ENCODE peak calls at places on chromosomes 2 and 18, in seven cellular contexts. One of them, this sample, is unnamed.

GRCh38 chr2:235002198-235003095 is 50.6 kb downstream of the SH3BP4 start:
- DNase-seq in H1: no peak
- DNase-seq in mesenchymal stem cell: no peak
- DNase-seq in H9: no peak
- DNase-seq in IMR-90: peak; percentile 58
- DNase-seq in neuronal stem cell: no peak
- DNase-seq in trophoblast cell: peak; percentile 38
- DNase-seq in this sample: peak; percentile 65

GRCh38 chr18:54742120-54742519 is 86.2 kb upstream of the RAB27B start:
- DNase-seq in H1: no peak
- DNase-seq in mesenchymal stem cell: no peak
- DNase-seq in H9: no peak
- DNase-seq in IMR-90: no peak
- DNase-seq in neuronal stem cell: no peak
- DNase-seq in trophoblast cell: no peak
- DNase-seq in this sample: no peak

GRCh38 chr2:69625078-69625788 is 18.3 kb downstream of the AAK1 start:
- DNase-seq in H1: no peak
- DNase-seq in mesenchymal stem cell: peak; percentile 52
- DNase-seq in H9: no peak
- DNase-seq in IMR-90: peak; percentile 45
- DNase-seq in neuronal stem cell: no peak
- DNase-seq in trophoblast cell: peak; percentile 51
- DNase-seq in this sample: no peak

GRCh38 chr2:118852605-118853128 is 5.2 kb upstream of the EN1 start:
- DNase-seq in H1: peak; percentile 62
- DNase-seq in mesenchymal stem cell: no peak
- DNase-seq in H9: peak; percentile 42
- DNase-seq in IMR-90: no peak
- DNase-seq in neuronal stem cell: peak; percentile 33
- DNase-seq in trophoblast cell: no peak
- DNase-seq in this sample: peak; percentile 35

GRCh38 chr2:241454837-241455485 is 53.4 kb downstream of the STK25 start:
- DNase-seq in H1: no peak
- DNase-seq in mesenchymal stem cell: peak; percentile 2
- DNase-seq in H9: no peak
- DNase-seq in IMR-90: no peak
- DNase-seq in neuronal stem cell: no peak
- DNase-seq in trophoblast cell: no peak
- DNase-seq in this sample: no peak

GRCh38 chr18:26453370-26454030 is 94.9 kb downstream of the KCTD1 start:
- DNase-seq in H1: no peak
- DNase-seq in mesenchymal stem cell: no peak
- DNase-seq in H9: no peak
- DNase-seq in IMR-90: no peak
- DNase-seq in neuronal stem cell: no peak
- DNase-seq in trophoblast cell: no peak
- DNase-seq in this sample: no peak

GRCh38 chr2:69836316-69836715 is 6.9 kb downstream of the GMCL1 start:
- DNase-seq in H1: no peak
- DNase-seq in mesenchymal stem cell: no peak
- DNase-seq in H9: no peak
- DNase-seq in IMR-90: no peak
- DNase-seq in neuronal stem cell: no peak
- DNase-seq in trophoblast cell: no peak
- DNase-seq in this sample: no peak

GRCh38 chr2:237471457-237472186 is 15.4 kb upstream of the MLPH start:
- DNase-seq in H1: peak; percentile 81
- DNase-seq in mesenchymal stem cell: peak; percentile 72
- DNase-seq in H9: peak; percentile 84
- DNase-seq in IMR-90: peak; percentile 68
- DNase-seq in neuronal stem cell: peak; percentile 24
- DNase-seq in trophoblast cell: peak; percentile 18
- DNase-seq in this sample: peak; percentile 84

GRCh38 chr2:42840760-42841159 is 48.4 kb upstream of the HAAO start:
- DNase-seq in H1: no peak
- DNase-seq in mesenchymal stem cell: no peak
- DNase-seq in H9: no peak
- DNase-seq in IMR-90: no peak
- DNase-seq in neuronal stem cell: no peak
- DNase-seq in trophoblast cell: no peak
- DNase-seq in this sample: no peak

GRCh38 chr18:56388571-56388970 is 249.8 kb downstream of the TXNL1 start:
- DNase-seq in H1: no peak
- DNase-seq in mesenchymal stem cell: no peak
- DNase-seq in H9: no peak
- DNase-seq in IMR-90: no peak
- DNase-seq in neuronal stem cell: no peak
- DNase-seq in trophoblast cell: no peak
- DNase-seq in this sample: no peak
- H3K79me1 ChIP-seq in H1: no peaks in the 10 kb centered on the region
- H3K79me1 ChIP-seq in mesenchymal stem cell: no peaks in the 10 kb centered on the region
- H3K79me1 ChIP-seq in H9: no peaks in the 10 kb centered on the region
- H3K79me1 ChIP-seq in IMR-90: no peaks in the 10 kb centered on the region
- H3K79me1 ChIP-seq in neuronal stem cell: no peaks in the 10 kb centered on the region
- H3K79me1 ChIP-seq in trophoblast cell: no peaks in the 10 kb centered on the region
- H3K79me1 ChIP-seq in this sample: no peaks in the 10 kb centered on the region

GRCh38 chr2:104164721-104165252 is 689.1 kb upstream of the POU3F3 start:
- DNase-seq in H1: no peak
- DNase-seq in mesenchymal stem cell: no peak
- DNase-seq in H9: peak; percentile 50
- DNase-seq in IMR-90: no peak
- DNase-seq in neuronal stem cell: no peak
- DNase-seq in trophoblast cell: no peak
- DNase-seq in this sample: no peak

GRCh38 chr2:104163611-104164157 is 690.2 kb upstream of the POU3F3 start:
- DNase-seq in H1: no peak
- DNase-seq in mesenchymal stem cell: no peak
- DNase-seq in H9: no peak
- DNase-seq in IMR-90: no peak
- DNase-seq in neuronal stem cell: no peak
- DNase-seq in trophoblast cell: no peak
- DNase-seq in this sample: no peak
- H2BK120ac ChIP-seq in H1: no peak overlapping the region
- H2BK120ac ChIP-seq in mesenchymal stem cell: no peak overlapping the region
- H2BK120ac ChIP-seq in H9: no peak overlapping the region
- H2BK120ac ChIP-seq in IMR-90: no peak overlapping the region
- H2BK120ac ChIP-seq in neuronal stem cell: no peak overlapping the region
- H2BK120ac ChIP-seq in trophoblast cell: no peak overlapping the region
- H2BK120ac ChIP-seq in this sample: no peak overlapping the region

GRCh38 chr18:48297139-48297538 is 112.0 kb downstream of the ZBTB7C start:
- DNase-seq in H1: no peak
- DNase-seq in mesenchymal stem cell: no peak
- DNase-seq in H9: no peak
- DNase-seq in IMR-90: no peak
- DNase-seq in neuronal stem cell: no peak
- DNase-seq in trophoblast cell: no peak
- DNase-seq in this sample: no peak

GRCh38 chr18:48302736-48303135 is 106.4 kb downstream of the ZBTB7C start:
- DNase-seq in H1: no peak
- DNase-seq in mesenchymal stem cell: no peak
- DNase-seq in H9: no peak
- DNase-seq in IMR-90: no peak
- DNase-seq in neuronal stem cell: no peak
- DNase-seq in trophoblast cell: no peak
- DNase-seq in this sample: no peak

GRCh38 chr18:48296581-48296980 is 112.6 kb downstream of the ZBTB7C start:
- DNase-seq in H1: no peak
- DNase-seq in mesenchymal stem cell: no peak
- DNase-seq in H9: no peak
- DNase-seq in IMR-90: no peak
- DNase-seq in neuronal stem cell: no peak
- DNase-seq in trophoblast cell: no peak
- DNase-seq in this sample: no peak

GRCh38 chr18:48303883-48304282 is 105.3 kb downstream of the ZBTB7C start:
- DNase-seq in H1: no peak
- DNase-seq in mesenchymal stem cell: no peak
- DNase-seq in H9: no peak
- DNase-seq in IMR-90: no peak
- DNase-seq in neuronal stem cell: no peak
- DNase-seq in trophoblast cell: no peak
- DNase-seq in this sample: no peak

GRCh38 chr18:48300463-48300961 is 108.7 kb downstream of the ZBTB7C start:
- DNase-seq in H1: no peak
- DNase-seq in mesenchymal stem cell: no peak
- DNase-seq in H9: peak; percentile 77
- DNase-seq in IMR-90: no peak
- DNase-seq in neuronal stem cell: no peak
- DNase-seq in trophoblast cell: peak; percentile 7
- DNase-seq in this sample: peak; percentile 81
- H3K4me2 ChIP-seq in H1: peak overlapping the region; percentile 36
- H3K4me2 ChIP-seq in mesenchymal stem cell: no peak overlapping the region
- H3K4me2 ChIP-seq in H9: no peak overlapping the region
- H3K4me2 ChIP-seq in IMR-90: no peak overlapping the region
- H3K4me2 ChIP-seq in neuronal stem cell: no peak overlapping the region
- H3K4me2 ChIP-seq in trophoblast cell: no peak overlapping the region
- H3K4me2 ChIP-seq in this sample: no peak overlapping the region

DNA sequence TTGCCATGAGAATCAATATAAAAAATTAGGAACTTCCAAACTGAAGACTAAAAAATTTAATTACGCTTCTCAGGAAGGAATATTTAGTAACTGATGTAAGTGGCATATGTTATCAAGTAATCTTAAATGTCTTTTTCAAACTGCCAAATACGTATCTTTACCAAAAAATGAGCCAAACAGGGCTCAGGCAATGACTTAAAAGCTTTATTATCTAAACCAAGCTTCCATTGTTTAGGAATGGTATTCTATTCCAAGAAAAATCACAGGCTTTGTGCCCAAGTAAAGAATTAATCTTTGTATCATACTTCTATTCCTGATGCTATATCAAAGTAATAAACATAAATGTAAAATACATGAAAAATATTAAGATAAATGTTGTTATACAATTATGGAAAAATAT is 71.7 kb upstream of the GRB14 start:
- DNase-seq in H1: no peak
- DNase-seq in mesenchymal stem cell: no peak
- DNase-seq in H9: no peak
- DNase-seq in IMR-90: no peak
- DNase-seq in neuronal stem cell: no peak
- DNase-seq in trophoblast cell: no peak
- DNase-seq in this sample: no peak
- H3K79me1 ChIP-seq in H1: no peaks in the 10 kb centered on the region
- H3K79me1 ChIP-seq in mesenchymal stem cell: peaks cover 9% of the 10 kb centered on the region
- H3K79me1 ChIP-seq in H9: no peaks in the 10 kb centered on the region
- H3K79me1 ChIP-seq in IMR-90: no peaks in the 10 kb centered on the region
- H3K79me1 ChIP-seq in neuronal stem cell: no peaks in the 10 kb centered on the region
- H3K79me1 ChIP-seq in trophoblast cell: peaks cover 2% of the 10 kb centered on the region
- H3K79me1 ChIP-seq in this sample: no peaks in the 10 kb centered on the region

DNA sequence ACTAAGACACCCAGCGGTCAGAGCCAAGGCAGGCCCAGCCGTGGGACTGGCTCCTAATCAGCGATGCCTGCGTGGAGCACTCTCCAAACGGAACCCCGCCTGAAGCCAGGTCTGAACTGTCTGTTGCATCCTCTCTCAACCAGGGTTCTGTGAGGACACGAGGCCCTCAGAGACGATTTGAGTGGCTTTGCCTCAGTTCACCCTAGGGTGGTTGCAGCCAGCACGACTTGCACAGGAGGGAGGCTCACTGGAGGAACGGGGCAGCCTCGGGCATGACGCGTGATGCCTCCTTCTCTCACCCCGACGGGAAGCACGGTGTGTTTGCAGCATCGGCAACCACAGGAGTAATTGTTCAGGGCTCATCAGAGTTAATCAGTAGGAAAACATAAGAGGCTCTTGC is 336.4 kb downstream of the EIPR1 start:
- DNase-seq in H1: no peak
- DNase-seq in mesenchymal stem cell: no peak
- DNase-seq in H9: no peak
- DNase-seq in IMR-90: no peak
- DNase-seq in neuronal stem cell: no peak
- DNase-seq in trophoblast cell: no peak
- DNase-seq in this sample: no peak
- H2BK120ac ChIP-seq in H1: no peak overlapping the region
- H2BK120ac ChIP-seq in mesenchymal stem cell: no peak overlapping the region
- H2BK120ac ChIP-seq in H9: no peak overlapping the region
- H2BK120ac ChIP-seq in IMR-90: no peak overlapping the region
- H2BK120ac ChIP-seq in neuronal stem cell: no peak overlapping the region
- H2BK120ac ChIP-seq in trophoblast cell: no peak overlapping the region
- H2BK120ac ChIP-seq in this sample: no peak overlapping the region

DNA sequence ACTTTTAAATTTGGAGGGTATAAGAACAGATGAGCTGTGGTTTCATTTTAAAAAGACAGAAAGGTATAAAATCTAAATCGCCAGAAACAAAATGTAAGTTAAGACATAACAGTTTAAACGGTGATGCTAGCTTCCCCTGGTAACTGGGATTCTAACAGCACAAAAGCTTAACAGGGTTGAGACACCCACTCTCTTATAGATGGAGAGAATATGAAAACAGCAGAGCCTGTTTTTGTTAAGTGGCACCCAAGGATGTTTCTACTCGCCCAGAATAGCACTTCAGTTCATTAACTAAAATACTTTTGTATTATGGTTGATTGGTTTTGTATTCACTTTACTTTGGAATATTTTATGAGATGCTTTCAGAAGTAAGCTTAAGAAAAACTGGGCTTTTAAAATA is 151.9 kb upstream of the RND3 start:
- DNase-seq in H1: no peak
- DNase-seq in mesenchymal stem cell: no peak
- DNase-seq in H9: no peak
- DNase-seq in IMR-90: no peak
- DNase-seq in neuronal stem cell: no peak
- DNase-seq in trophoblast cell: no peak
- DNase-seq in this sample: no peak
- H3K4me2 ChIP-seq in H1: no peak overlapping the region
- H3K4me2 ChIP-seq in mesenchymal stem cell: no peak overlapping the region
- H3K4me2 ChIP-seq in H9: no peak overlapping the region
- H3K4me2 ChIP-seq in IMR-90: peak overlapping the region; percentile 53
- H3K4me2 ChIP-seq in neuronal stem cell: no peak overlapping the region
- H3K4me2 ChIP-seq in trophoblast cell: no peak overlapping the region
- H3K4me2 ChIP-seq in this sample: no peak overlapping the region